ENCODE peak calls at places on chromosomes 16 and 17, in nine cellular contexts. Z, L, V, G, X, Q, F, O and N are unnamed samples. For H3K9me2, the result is how much of the 10 kb centered on the place peaks cover.

GRCh38 chr17:55062921-55063320 is 94.4 kb downstream of the STXBP4 start:
- DNase-seq in Z (peak), L (no peak), V (no peak), G (no peak), X (peak), Q (peak), F (no peak), O (no peak), N (no peak)

GRCh38 chr16:83402969-83403368 is 404.8 kb upstream of the HSBP1 start:
- DNase-seq in Z (peak), L (no peak), V (no peak), G (no peak), X (no peak), Q (no peak), F (no peak), O (peak), N (no peak)

GRCh38 chr17:56290486-56291118 is 137.3 kb downstream of the ANKFN1 start:
- DNase-seq in Z (peak), L (no peak), V (no peak), G (no peak), X (no peak), Q (no peak), F (peak), O (no peak), N (no peak)

GRCh38 chr17:1929896-1930750 is 95.0 kb downstream of the RTN4RL1 start:
- DNase-seq in Z (no peak), L (no peak), V (no peak), G (no peak), X (no peak), Q (no peak), F (no peak), O (no peak), N (no peak)

GRCh38 chr16:22296225-22297113 is 740 bp upstream of the POLR3E start:
- DNase-seq in Z (peak), L (no peak), V (no peak), G (peak), X (no peak), Q (no peak), F (peak), O (peak), N (peak)

GRCh38 chr16:87336850-87337240 is 19.7 kb upstream of the C16orf95 start:
- DNase-seq in Z (no peak), L (no peak), V (no peak), G (no peak), X (no peak), Q (no peak), F (no peak), O (no peak), N (no peak)

GRCh38 chr17:19534562-19535149 is 1.0 kb downstream of the SLC47A1 start:
- DNase-seq in Z (no peak), L (no peak), V (no peak), G (no peak), X (no peak), Q (no peak), F (no peak), O (no peak), N (no peak)

GRCh38 chr17:18184143-18185007 is 747 bp downstream of the ALKBH5 start:
- DNase-seq in Z (peak), L (no peak), V (no peak), G (peak), X (peak), Q (no peak), F (peak), O (peak), N (peak)

GRCh38 chr16:83552193-83552592 is 255.6 kb upstream of the HSBP1 start:
- DNase-seq in Z (peak), L (no peak), V (no peak), G (no peak), X (peak), Q (no peak), F (no peak), O (no peak), N (no peak)

GRCh38 chr17:80614320-80614719 is 69.7 kb downstream of the RPTOR start:
- DNase-seq in Z (no peak), L (no peak), V (no peak), G (no peak), X (no peak), Q (no peak), F (no peak), O (no peak), N (no peak)

GRCh38 chr17:80616705-80617104 is 72.1 kb downstream of the RPTOR start:
- DNase-seq in Z (no peak), L (no peak), V (no peak), G (no peak), X (no peak), Q (no peak), F (no peak), O (no peak), N (no peak)

GRCh38 chr17:80613732-80614071 is 69.1 kb downstream of the RPTOR start:
- DNase-seq in Z (no peak), L (no peak), V (no peak), G (no peak), X (no peak), Q (no peak), F (no peak), O (no peak), N (no peak)

GRCh38 chr17:80612997-80613731 is 68.5 kb downstream of the RPTOR start:
- DNase-seq in Z (no peak), L (no peak), V (no peak), G (peak), X (no peak), Q (no peak), F (no peak), O (no peak), N (no peak)

DNA sequence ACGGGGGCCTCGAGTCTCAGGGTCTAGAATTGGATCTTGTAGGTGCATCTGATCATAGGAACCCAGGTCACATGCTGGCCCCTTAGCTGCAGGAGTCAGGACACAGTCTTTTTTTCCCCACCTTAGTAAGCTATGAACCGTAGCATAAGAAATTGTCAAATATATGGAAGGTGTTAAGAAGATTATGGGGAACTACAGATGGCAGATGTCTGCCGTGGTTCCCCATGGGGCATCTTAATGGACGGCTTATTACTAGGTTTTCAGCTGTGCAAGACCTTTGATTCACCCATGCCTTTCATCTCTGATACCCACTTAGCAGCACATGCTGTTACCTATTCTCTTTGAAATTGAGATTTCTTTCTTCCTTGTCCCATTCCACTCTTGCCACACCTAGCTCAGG is 70.7 kb downstream of the RPTOR start:
- DNase-seq in Z (no peak), L (no peak), V (no peak), G (no peak), X (no peak), Q (no peak), F (no peak), O (no peak), N (peak)
- H3K9me2 ChIP-seq in Z (under half), L (under half), V (under half), G (under half), X (under half), Q (under half), F (under half), O (under half), N (under half)

GRCh38 chr17:50018909-50019308 is 23.9 kb upstream of the DLX3 start:
- DNase-seq in Z (no peak), L (no peak), V (no peak), G (no peak), X (no peak), Q (no peak), F (no peak), O (no peak), N (no peak)
- H2AFZ ChIP-seq in Z (no peak), L (no peak), V (no peak), G (no peak), X (no peak), Q (no peak), F (no peak), O (no peak), N (no peak)

DNA sequence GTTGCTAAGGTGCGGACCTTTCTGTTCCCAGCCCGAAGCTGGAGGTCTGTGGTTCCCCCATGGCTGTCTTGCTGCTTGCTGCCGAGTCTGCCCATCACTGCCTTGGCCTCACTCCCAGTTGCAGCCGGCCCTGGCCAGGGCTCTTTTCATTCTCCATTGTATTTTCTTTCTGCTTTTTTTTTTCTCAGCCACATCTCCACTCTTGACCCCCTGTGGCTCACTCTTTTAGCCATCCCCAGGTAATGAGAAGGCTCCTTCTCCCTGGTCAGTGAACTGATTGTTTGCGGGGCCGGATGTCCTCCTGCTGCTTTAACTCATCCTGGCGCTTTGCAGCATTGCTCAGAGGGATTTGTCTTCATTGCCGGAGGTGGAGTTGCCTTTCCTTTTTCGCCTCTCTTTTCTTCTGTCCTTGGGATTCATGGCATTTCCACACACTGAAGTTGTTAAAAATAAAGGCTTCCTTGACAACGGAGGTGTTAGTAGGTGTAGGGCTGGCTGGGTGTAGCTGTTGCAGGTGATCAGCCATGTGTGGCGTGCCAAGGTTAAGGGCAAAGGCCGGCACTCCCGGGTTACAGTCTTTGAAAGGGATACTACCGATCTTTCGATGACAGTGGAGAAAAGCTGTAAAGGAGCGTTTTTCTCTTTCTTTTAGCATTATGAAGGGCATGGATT is 34.1 kb downstream of the MAP2K6 start:
- DNase-seq in Z (no peak), L (no peak), V (peak), G (no peak), X (no peak), Q (no peak), F (no peak), O (peak), N (no peak)
- H3K4me2 ChIP-seq in Z (no peak), L (no peak), V (no peak), G (no peak), X (no peak), Q (no peak), F (no peak), O (peak), N (no peak)

DNA sequence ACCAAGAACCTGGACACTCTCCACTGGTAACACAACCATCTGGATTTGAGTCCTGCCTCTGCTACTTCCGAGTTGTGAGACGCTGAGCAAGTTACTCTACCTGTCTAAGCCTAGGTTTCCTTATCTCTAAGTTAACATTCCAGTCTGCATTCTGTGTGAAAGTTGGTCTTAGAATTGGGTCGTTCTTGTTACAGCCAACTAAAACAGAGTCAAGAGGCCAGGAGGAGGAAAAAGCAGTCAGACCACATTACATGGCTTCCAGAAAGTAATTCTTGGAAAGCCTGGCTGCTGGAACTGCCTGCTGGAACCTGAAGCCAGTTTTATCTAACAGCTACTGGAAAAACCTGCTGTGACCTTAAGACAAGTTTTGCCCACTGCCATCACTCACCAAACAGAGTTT is 38.4 kb upstream of the XYLT1 start:
- DNase-seq in Z (no peak), L (no peak), V (no peak), G (no peak), X (no peak), Q (peak), F (no peak), O (no peak), N (no peak)
- H3K9me2 ChIP-seq in Z (under half), L (under half), V (under half), G (under half), X (under half), Q (under half), F (under half), O (under half), N (under half)

DNA sequence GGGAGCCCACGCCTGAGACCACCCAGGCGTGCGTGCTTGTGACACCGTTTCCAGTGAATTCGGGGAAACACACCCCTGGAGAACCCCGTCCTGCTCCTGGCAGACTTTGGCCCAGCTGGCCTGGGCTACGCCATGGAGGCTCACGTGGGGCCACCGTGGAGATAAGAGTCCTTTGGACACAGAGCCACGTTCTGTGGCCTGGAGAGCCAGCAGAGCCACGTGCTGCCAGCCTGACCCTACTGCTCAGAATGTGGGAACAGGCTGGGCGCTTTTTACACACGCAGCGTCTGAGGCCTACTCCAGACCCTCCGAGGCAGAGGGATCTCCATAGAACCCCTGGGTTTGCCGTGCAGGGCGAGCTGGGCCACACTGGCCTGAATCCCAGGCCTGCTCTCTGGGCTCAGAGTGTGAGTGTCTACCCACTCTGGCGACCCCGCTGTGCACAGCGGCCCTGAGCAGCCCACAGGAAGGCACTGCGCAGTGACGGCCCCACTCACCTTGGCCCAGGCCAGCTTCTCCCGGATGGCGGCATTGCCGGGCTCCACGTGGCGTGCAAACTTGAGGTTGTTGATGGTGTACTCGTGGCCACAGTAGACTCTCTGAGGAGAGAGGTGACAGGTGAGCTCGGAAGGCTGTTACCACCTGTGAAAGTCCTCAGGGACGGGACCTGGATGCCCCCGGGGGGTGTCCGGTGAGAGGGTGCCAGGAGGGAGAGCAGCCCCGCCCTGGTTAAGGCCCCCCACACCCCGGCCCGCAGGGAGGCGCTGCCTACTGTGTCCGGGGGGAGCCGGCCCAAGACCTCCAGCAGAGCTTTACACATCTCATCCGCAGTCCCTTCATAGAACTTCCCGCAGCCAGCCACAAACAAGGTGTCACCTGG is 10.0 kb downstream of the HAGH start:
- DNase-seq in Z (no peak), L (no peak), V (no peak), G (no peak), X (no peak), Q (no peak), F (no peak), O (no peak), N (no peak)
- H2AFZ ChIP-seq in Z (no peak), L (no peak), V (no peak), G (no peak), X (no peak), Q (no peak), F (no peak), O (no peak), N (no peak)

GRCh38 chr16:25988882-25989281 is 297.1 kb downstream of the HS3ST4 start:
- DNase-seq in Z (no peak), L (no peak), V (no peak), G (no peak), X (no peak), Q (no peak), F (no peak), O (no peak), N (no peak)
- H3K4me2 ChIP-seq in Z (no peak), L (no peak), V (no peak), G (no peak), X (no peak), Q (no peak), F (no peak), O (no peak), N (no peak)

GRCh38 chr17:17169396-17169795 is 36.7 kb downstream of the PLD6 start:
- DNase-seq in Z (no peak), L (no peak), V (no peak), G (no peak), X (no peak), Q (no peak), F (no peak), O (no peak), N (no peak)
- H3K9me2 ChIP-seq in Z (under half), L (under half), V (under half), G (under half), X (under half), Q (under half), F (under half), O (under half), N (under half)

GRCh38 chr16:54135361-54136275 is 151.0 kb downstream of the IRX3 start:
- DNase-seq in Z (peak), L (no peak), V (no peak), G (no peak), X (peak), Q (peak), F (no peak), O (no peak), N (no peak)
- H2AFZ ChIP-seq in Z (peak), L (no peak), V (peak), G (no peak), X (no peak), Q (peak), F (no peak), O (no peak), N (no peak)